ENCODE peak calls at places on chromosomes 12 and 14, in four cellular contexts. R is stimulated activated CD8-positive, alpha-beta memory T cell treated with anti-CD3 and anti-CD28 coated beads, Interleukin-7, amount 100 ng/mL, for 1 hour; O is NB4; C is activated CD8-positive, alpha-beta T cell treated with anti-CD3 and anti-CD28 coated beads for 36 hours. Q is an unnamed sample.

GRCh38 chr12:116324684-116325664 is 47.5 kb upstream of the MED13L start:
- DNase-seq in O (peak), C (peak), R (no peak), Q (no peak)

GRCh38 chr14:91202234-91202974 is 42.1 kb downstream of the GPR68 start:
- DNase-seq in C (peak), R (no peak), O (no peak), Q (no peak)

GRCh38 chr14:75877292-75877691 is 104.5 kb downstream of the TGFB3 start:
- DNase-seq in O (no peak), R (no peak), C (no peak), Q (peak)

GRCh38 chr14:101102875-101103274 is 199.4 kb upstream of the RTL1 start:
- DNase-seq in O (no peak), R (no peak), C (no peak), Q (no peak)

GRCh38 chr12:86138770-86139169 is 117.4 kb downstream of the MGAT4C start:
- DNase-seq in O (no peak), R (no peak), C (no peak), Q (no peak)

GRCh38 chr12:124007810-124008570 is 35.0 kb downstream of the ZNF664 start:
- DNase-seq in C (peak), O (peak), R (no peak), Q (no peak)

GRCh38 chr14:70886421-70887206 is 20.6 kb upstream of the PCNX1 start:
- DNase-seq in R (no peak), O (peak), C (peak), Q (no peak)

GRCh38 chr14:103385994-103386491 is 828 bp downstream of the MARK3 start:
- DNase-seq in C (peak), R (peak), O (peak), Q (peak)

GRCh38 chr12:57093412-57094193 is 4.7 kb downstream of the NAB2 start:
- DNase-seq in C (peak), O (peak), R (peak), Q (peak)

GRCh38 chr12:31481415-31481814 is 109.5 kb downstream of the DENND5B start:
- DNase-seq in C (no peak), O (no peak), R (no peak), Q (no peak)

GRCh38 chr14:99273025-99273723 is 1.2 kb upstream of the BCL11B start:
- DNase-seq in C (peak), R (no peak), O (peak), Q (no peak)

GRCh38 chr12:132215644-132215989 is 71.4 kb downstream of the NOC4L start:
- DNase-seq in O (no peak), R (no peak), C (no peak), Q (no peak)

Q was measured in RCC 7860.